ENCODE peak calls at places on chromosomes 4 and X, in eight cellular contexts. K, S, M, P, U, Z, Y and H are unnamed samples.

GRCh38 chr4:142556048-142556447 is 290.1 kb downstream of the INPP4B start:
- DNase-seq in K (no peak), S (no peak), M (no peak), P (no peak), U (no peak), Z (no peak), Y (no peak), H (no peak)

GRCh38 chrX:34653811-34654210 is 3.3 kb downstream of the TMEM47 start:
- DNase-seq in K (no peak), S (no peak), M (peak; percentile 52), P (no peak), U (no peak), Z (no peak), Y (peak; percentile 56), H (no peak)

GRCh38 chr4:10593130-10593529 is 91.4 kb downstream of the CLNK start:
- DNase-seq in K (no peak), S (peak; percentile 42), M (no peak), P (no peak), U (no peak), Z (peak; percentile 68), Y (no peak), H (no peak)

GRCh38 chr4:19694829-19695228 is 556.9 kb upstream of the SLIT2 start:
- DNase-seq in K (no peak), S (no peak), M (no peak), P (no peak), U (no peak), Z (no peak), Y (peak; percentile 37), H (no peak)

GRCh38 chrX:118729043-118729652 is 1.7 kb downstream of the IL13RA1 start:
- DNase-seq in K (no peak), S (no peak), M (no peak), P (no peak), U (no peak), Z (no peak), Y (no peak), H (no peak)

GRCh38 chr4:87540176-87541058 is 11.2 kb upstream of the SPARCL1 start:
- DNase-seq in K (no peak), S (no peak), M (peak; percentile 46), P (no peak), U (no peak), Z (no peak), Y (no peak), H (no peak)

GRCh38 chr4:3293410-3294391 is 880 bp downstream of the RGS12 start:
- DNase-seq in K (no peak), S (no peak), M (peak; percentile 15), P (no peak), U (no peak), Z (peak; percentile 34), Y (peak; percentile 30), H (peak; percentile 80)

GRCh38 chr4:589219-589963 is 13.3 kb upstream of the TMEM271 start:
- DNase-seq in K (no peak), S (no peak), M (no peak), P (no peak), U (no peak), Z (no peak), Y (no peak), H (no peak)

GRCh38 chr4:176780995-176781738 is 11.6 kb downstream of the VEGFC start:
- DNase-seq in K (no peak), S (no peak), M (peak; percentile 66), P (no peak), U (no peak), Z (no peak), Y (peak; percentile 76), H (no peak)
- H3K27ac ChIP-seq in K (peak overlapping the region; percentile 67), S (no peak overlapping the region), M (peak overlapping the region; percentile 88), P (no peak overlapping the region), U (peak overlapping the region; percentile 15), Z (no peak overlapping the region), Y (peak overlapping the region; percentile 61), H (no peak overlapping the region)

GRCh38 chr4:1784789-1785591 is 8.1 kb upstream of the FGFR3 start:
- DNase-seq in K (peak; percentile 44), S (no peak), M (no peak), P (no peak), U (no peak), Z (no peak), Y (peak; percentile 18), H (no peak)

GRCh38 chr4:1788254-1788973 is 4.7 kb upstream of the FGFR3 start:
- DNase-seq in K (no peak), S (no peak), M (peak; percentile 12), P (no peak), U (no peak), Z (no peak), Y (no peak), H (no peak)

GRCh38 chr4:1785592-1785991 is 7.5 kb upstream of the FGFR3 start:
- DNase-seq in K (no peak), S (no peak), M (no peak), P (no peak), U (no peak), Z (no peak), Y (no peak), H (no peak)

GRCh38 chr4:1787411-1788077 is 5.5 kb upstream of the FGFR3 start:
- DNase-seq in K (no peak), S (no peak), M (no peak), P (no peak), U (no peak), Z (no peak), Y (no peak), H (no peak)

DNA sequence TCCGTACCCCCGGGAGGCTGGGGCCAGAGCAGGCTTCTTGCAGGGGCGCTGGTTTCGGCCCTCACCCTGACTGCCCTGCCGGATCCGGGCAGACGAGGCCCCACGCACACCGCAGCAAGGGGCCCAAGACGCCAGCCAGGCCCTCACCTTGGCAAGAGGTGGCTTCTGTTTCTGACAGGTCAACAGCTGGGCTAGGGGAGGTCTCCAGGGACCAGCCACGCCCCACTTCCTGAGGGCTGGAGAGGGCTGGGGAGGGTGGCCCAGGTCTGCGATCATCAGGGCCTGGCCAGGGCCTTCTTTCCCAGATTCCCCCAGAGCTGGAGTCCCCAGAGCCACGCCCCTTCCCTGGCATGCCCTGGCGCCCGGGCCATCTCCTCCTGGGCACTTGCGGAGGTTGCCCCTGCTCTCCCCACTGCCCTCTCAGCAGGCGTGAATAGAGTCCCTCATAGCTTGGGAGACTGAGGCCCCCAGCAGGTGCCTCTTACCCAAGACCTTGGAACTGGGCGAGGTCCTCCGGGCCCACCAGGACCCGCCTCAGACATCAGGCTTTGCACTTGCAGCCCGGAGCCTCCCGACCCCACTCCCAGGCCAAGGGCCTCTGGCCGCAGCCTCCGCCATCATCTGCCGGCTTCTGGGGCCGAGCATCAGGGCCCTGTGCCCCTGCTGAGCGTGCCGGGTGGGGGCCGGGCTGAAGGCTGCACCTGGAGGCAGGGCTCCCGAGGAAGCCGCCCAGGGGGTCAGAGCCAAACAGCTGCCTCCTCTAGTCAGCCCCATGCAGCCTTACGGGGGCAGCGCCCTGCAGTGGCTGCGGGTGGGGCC is 6.3 kb upstream of the FGFR3 start:
- DNase-seq in K (no peak), S (no peak), M (no peak), P (no peak), U (no peak), Z (no peak), Y (no peak), H (no peak)
- H3K4me1 ChIP-seq in K (peaks cover 13% of the 10 kb centered on the region), S (peaks cover 4% of the 10 kb centered on the region), M (no peaks in the 10 kb centered on the region), P (peaks cover 7% of the 10 kb centered on the region), U (no peaks in the 10 kb centered on the region), Z (no peaks in the 10 kb centered on the region), Y (no peaks in the 10 kb centered on the region), H (no peaks in the 10 kb centered on the region)

DNA sequence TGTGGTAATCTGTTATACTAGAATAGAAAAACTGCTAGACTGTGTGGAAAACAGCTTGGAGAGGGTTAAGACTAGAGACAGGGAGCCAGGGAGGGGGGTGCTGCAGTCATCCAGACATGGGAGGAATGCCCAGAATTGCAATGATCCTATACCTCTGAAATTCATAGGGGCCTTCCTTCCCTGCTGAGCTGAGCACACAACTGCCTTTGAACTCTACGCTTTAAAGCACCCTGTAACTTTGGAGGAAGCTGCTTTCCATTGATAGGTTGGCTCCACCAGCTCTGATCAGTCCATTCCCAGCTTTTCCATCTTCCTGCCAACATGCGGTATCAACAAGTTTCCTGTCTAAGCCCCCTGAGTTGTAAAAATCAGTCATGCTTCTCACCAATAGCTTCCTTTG is 155.9 kb upstream of the RASGEF1B start:
- DNase-seq in K (no peak), S (no peak), M (peak; percentile 10), P (no peak), U (no peak), Z (no peak), Y (no peak), H (no peak)
- H3K27ac ChIP-seq in K (no peak overlapping the region), S (no peak overlapping the region), M (no peak overlapping the region), P (no peak overlapping the region), U (no peak overlapping the region), Z (no peak overlapping the region), Y (no peak overlapping the region), H (no peak overlapping the region)

DNA sequence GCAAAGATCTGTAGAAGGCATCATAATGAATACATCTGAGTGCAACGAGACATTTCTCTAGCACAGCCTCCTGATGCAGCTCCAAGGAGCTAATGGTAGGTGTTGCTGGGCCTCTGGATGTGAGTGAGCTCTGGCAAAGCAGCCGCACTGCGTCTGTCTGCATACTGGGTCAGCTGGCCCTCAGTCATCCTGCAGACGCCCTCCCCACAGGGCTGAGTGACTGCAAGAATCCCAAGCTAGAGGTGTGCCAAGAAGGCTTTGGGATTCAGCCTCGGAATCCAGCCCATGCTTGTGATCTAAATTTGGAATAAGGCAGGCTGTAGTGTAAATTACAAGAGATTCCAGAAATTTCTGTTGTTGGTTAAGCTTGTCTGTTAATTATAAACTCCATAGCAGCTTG is 18.5 kb downstream of the HERC3 start:
- DNase-seq in K (peak; percentile 63), S (no peak), M (peak; percentile 86), P (no peak), U (no peak), Z (no peak), Y (no peak), H (peak; percentile 83)
- H3K4me1 ChIP-seq in K (peaks cover 80% of the 10 kb centered on the region), S (peaks cover 39% of the 10 kb centered on the region), M (peaks cover 63% of the 10 kb centered on the region), P (peaks cover 5% of the 10 kb centered on the region), U (peaks cover 48% of the 10 kb centered on the region), Z (peaks cover 4% of the 10 kb centered on the region), Y (peaks cover 54% of the 10 kb centered on the region), H (peaks cover 6% of the 10 kb centered on the region)

DNA sequence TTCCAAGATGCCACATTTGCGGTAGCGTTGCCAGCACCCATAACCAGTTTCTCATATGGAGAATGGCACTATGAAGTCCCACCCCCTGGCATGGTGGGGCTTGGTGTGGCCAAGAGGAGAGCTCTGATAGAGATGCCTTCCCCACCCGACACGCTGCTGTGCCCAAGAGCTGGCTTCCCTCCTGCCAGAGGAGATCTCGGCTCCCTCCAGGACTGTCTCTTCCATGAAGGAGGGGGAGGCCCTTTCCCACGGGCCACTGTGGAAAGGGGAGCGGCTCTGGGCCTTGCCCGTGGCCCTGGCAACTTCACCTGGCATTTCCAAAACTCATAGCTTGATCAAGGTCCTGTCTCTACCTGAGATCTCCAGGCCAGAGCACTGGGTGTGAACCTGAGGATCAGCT is 217.3 kb upstream of the PSAPL1 start:
- DNase-seq in K (no peak), S (no peak), M (no peak), P (no peak), U (peak; percentile 30), Z (no peak), Y (no peak), H (no peak)
- H3K27ac ChIP-seq in K (no peak overlapping the region), S (no peak overlapping the region), M (no peak overlapping the region), P (no peak overlapping the region), U (no peak overlapping the region), Z (no peak overlapping the region), Y (no peak overlapping the region), H (no peak overlapping the region)